ENCODE peak calls at places on chromosomes 6 and 20, in ten cellular contexts. Q is HS-5; H is NCI-H1436; V is renal cortical epithelial cell; E is HT1080; G is stimulated activated effector memory CD8-positive, alpha-beta T cell treated with anti-CD3 and anti-CD28 coated beads, Interleukin-12 subunit alpha, Interleukin-12 subunit beta, amount 100 ng/mL, for 72 hours; C is body of pancreas; B is endodermal cell; U is activated CD8-positive, alpha-beta memory T cell treated with anti-CD3 and anti-CD28 coated beads for 48 hours; K is fibroblast of pulmonary artery. P is an unnamed sample.

GRCh38 chr20:17910828-17911294 is 57.7 kb downstream of the SNX5 start:
- DNase-seq in Q (no peak), H (no peak), V (peak; percentile 98), E (peak; percentile 60), G (no peak), C (peak; percentile 67), B (no peak), U (no peak), K (peak; percentile 96), P (peak; percentile 66)

GRCh38 chr6:2534406-2535139 is 216.1 kb downstream of the MYLK4 start:
- DNase-seq in Q (no peak), H (no peak), V (no peak), E (peak; percentile 12), G (no peak), C (no peak), B (no peak), U (no peak), K (peak; percentile 28), P (no peak)

GRCh38 chr20:10984899-10985298 is 311.1 kb upstream of the JAG1 start:
- DNase-seq in Q (no peak), H (no peak), V (peak; percentile 29), E (no peak), G (no peak), C (no peak), B (no peak), U (no peak), K (no peak), P (no peak)

GRCh38 chr6:127282184-127282583 is 15.5 kb downstream of the RNF146 start:
- DNase-seq in Q (no peak), H (no peak), V (no peak), E (no peak), G (no peak), C (no peak), B (no peak), U (no peak), K (no peak), P (no peak)

GRCh38 chr6:69162811-69163210 is 527.7 kb downstream of the ADGRB3 start:
- DNase-seq in Q (no peak), H (no peak), V (no peak), E (no peak), G (no peak), C (no peak), B (no peak), U (no peak), K (no peak), P (no peak)

GRCh38 chr20:36061754-36062153 is 92.8 kb upstream of the EPB41L1 start:
- DNase-seq in Q (no peak), H (no peak), V (no peak), E (no peak), G (no peak), C (no peak), B (no peak), U (no peak), K (peak; percentile 27), P (no peak)

GRCh38 chr20:57478176-57478575 is 46.8 kb downstream of the CTCFL start:
- DNase-seq in Q (no peak), H (no peak), V (no peak), E (no peak), G (no peak), C (no peak), B (no peak), U (no peak), K (no peak), P (no peak)

GRCh38 chr20:16748058-16748457 is at the start of gene OTOR:
- DNase-seq in Q (no peak), H (no peak), V (no peak), E (no peak), G (no peak), C (no peak), B (no peak), U (no peak), K (no peak), P (no peak)

GRCh38 chr6:12530345-12530744 is 186.2 kb upstream of the PHACTR1 start:
- DNase-seq in Q (no peak), H (no peak), V (no peak), E (no peak), G (no peak), C (no peak), B (no peak), U (no peak), K (no peak), P (no peak)

GRCh38 chr20:24665741-24666191 is 196.3 kb downstream of the SYNDIG1 start:
- DNase-seq in Q (no peak), H (no peak), V (no peak), E (no peak), G (no peak), C (no peak), B (no peak), U (no peak), K (no peak), P (peak; percentile 55)

GRCh38 chr6:42710316-42710715 is 12.1 kb downstream of the PRPH2 start:
- DNase-seq in Q (no peak), H (peak; percentile 28), V (no peak), E (no peak), G (no peak), C (no peak), B (peak; percentile 90), U (no peak), K (peak; percentile 53), P (no peak)

GRCh38 chr6:167644404-167645132 is 182.1 kb upstream of the AFDN start:
- DNase-seq in Q (no peak), H (no peak), V (no peak), E (no peak), G (no peak), C (no peak), B (no peak), U (no peak), K (no peak), P (no peak)

GRCh38 chr6:132344811-132345210 is 56.5 kb downstream of the MOXD1 start:
- DNase-seq in Q (no peak), H (no peak), V (no peak), E (no peak), G (no peak), C (no peak), B (no peak), U (no peak), K (no peak), P (no peak)

GRCh38 chr6:107323133-107323785 is 136.1 kb downstream of the PDSS2 start:
- DNase-seq in Q (peak; percentile 84), H (no peak), V (no peak), E (peak; percentile 50), G (no peak), C (no peak), B (no peak), U (no peak), K (peak; percentile 44), P (no peak)

GRCh38 chr6:2695464-2696095 is 55.1 kb downstream of the MYLK4 start:
- DNase-seq in Q (no peak), H (no peak), V (peak; percentile 51), E (peak; percentile 17), G (no peak), C (no peak), B (no peak), U (no peak), K (peak; percentile 76), P (no peak)

GRCh38 chr20:63082308-63082938 is 75.7 kb upstream of the BHLHE23 start:
- DNase-seq in Q (no peak), H (no peak), V (no peak), E (no peak), G (no peak), C (no peak), B (peak; percentile 93), U (no peak), K (peak; percentile 40), P (no peak)

GRCh38 chr20:33139467-33139866 is 28.5 kb upstream of the BPIFA2 start:
- DNase-seq in Q (no peak), H (no peak), V (no peak), E (no peak), G (no peak), C (no peak), B (peak; percentile 14), U (no peak), K (no peak), P (no peak)

GRCh38 chr20:4160761-4161305 is 145.5 kb upstream of the RNF24 start:
- DNase-seq in Q (no peak), H (no peak), V (no peak), E (no peak), G (peak; percentile 64), C (no peak), B (peak; percentile 67), U (no peak), K (no peak), P (peak; percentile 51)

GRCh38 chr6:138521800-138522199 is 22.5 kb upstream of the NHSL1 start:
- DNase-seq in Q (no peak), H (no peak), V (no peak), E (no peak), G (no peak), C (no peak), B (no peak), U (no peak), K (no peak), P (no peak)

GRCh38 chr20:64145458-64146300 is 18.6 kb upstream of the MYT1 start:
- DNase-seq in Q (no peak), H (no peak), V (no peak), E (no peak), G (no peak), C (peak; percentile 8), B (peak; percentile 84), U (no peak), K (no peak), P (no peak)

GRCh38 chr6:108762394-108762793 is 85.8 kb upstream of the ARMC2 start:
- DNase-seq in Q (no peak), H (no peak), V (no peak), E (no peak), G (no peak), C (no peak), B (no peak), U (no peak), K (no peak), P (no peak)

GRCh38 chr6:78867370-78868040 is at the start of gene IRAK1BP1:
- DNase-seq in Q (peak; percentile 49), H (peak; percentile 76), V (peak; percentile 68), E (peak; percentile 85), G (peak; percentile 88), C (peak; percentile 85), B (peak; percentile 95), U (peak; percentile 59), K (peak; percentile 84), P (peak; percentile 83)

GRCh38 chr6:169038691-169039090 is 215.0 kb downstream of the THBS2 start:
- DNase-seq in Q (no peak), H (no peak), V (no peak), E (no peak), G (no peak), C (no peak), B (no peak), U (no peak), K (no peak), P (no peak)

GRCh38 chr20:56358070-56358469 is 704 bp upstream of the FAM210B start:
- DNase-seq in Q (no peak), H (no peak), V (no peak), E (no peak), G (no peak), C (no peak), B (no peak), U (no peak), K (no peak), P (no peak)

GRCh38 chr6:667253-667927 is 10.5 kb upstream of the HUS1B start:
- DNase-seq in Q (no peak), H (no peak), V (no peak), E (no peak), G (no peak), C (no peak), B (no peak), U (no peak), K (no peak), P (no peak)

GRCh38 chr6:3913958-3914337 is 64.8 kb downstream of the FAM50B start:
- DNase-seq in Q (no peak), H (no peak), V (no peak), E (no peak), G (no peak), C (no peak), B (peak; percentile 10), U (no peak), K (peak; percentile 18), P (no peak)

GRCh38 chr20:60977896-60978295 is 274.2 kb upstream of the CDH4 start:
- DNase-seq in Q (no peak), H (no peak), V (no peak), E (no peak), G (no peak), C (no peak), B (no peak), U (no peak), K (no peak), P (no peak)

GRCh38 chr20:17611540-17612286 is 41.8 kb downstream of the DSTN start:
- DNase-seq in Q (no peak), H (no peak), V (no peak), E (no peak), G (peak; percentile 57), C (peak; percentile 60), B (peak; percentile 61), U (no peak), K (no peak), P (no peak)

P was measured in tibial artery.